ENCODE peak calls at places on chromosomes 3 and 15, in four cellular contexts. S, Z, Y and G are unnamed samples.

GRCh38 chr3:107387555-107387954 is 10.3 kb downstream of the CCDC54 start:
- DNase-seq in Y (no peak), Z (no peak), S (no peak), G (no peak)

GRCh38 chr3:179446501-179446900 is 4.8 kb downstream of the GNB4 start:
- DNase-seq in S (no peak), Z (no peak), Y (peak), G (no peak)

GRCh38 chr3:66582721-66583141 is 81.9 kb upstream of the LRIG1 start:
- DNase-seq in Y (no peak), S (no peak), Z (peak), G (no peak)

GRCh38 chr3:52247455-52248164 is 2.1 kb downstream of the PPM1M start:
- DNase-seq in Y (no peak), S (no peak), Z (no peak), G (no peak)

GRCh38 chr3:54951405-54951804 is 23.5 kb upstream of the LRTM1 start:
- DNase-seq in S (peak), Z (peak), Y (peak), G (peak)

GRCh38 chr15:31554261-31554660 is 227.6 kb downstream of the KLF13 start:
- DNase-seq in Z (peak), S (no peak), Y (peak), G (no peak)

GRCh38 chr3:25826510-25826909 is 36.6 kb downstream of the OXSM start:
- DNase-seq in Z (no peak), Y (no peak), S (no peak), G (no peak)

GRCh38 chr3:174016186-174016585 is 618.6 kb downstream of the NLGN1 start:
- DNase-seq in S (no peak), Y (peak), Z (no peak), G (no peak)

GRCh38 chr3:79139395-79140060 is 628.3 kb downstream of the ROBO1 start:
- DNase-seq in S (no peak), Y (peak), Z (no peak), G (no peak)

GRCh38 chr3:32405711-32406323 is 14.2 kb downstream of the CMTM7 start:
- DNase-seq in Z (no peak), S (no peak), Y (peak), G (no peak)

GRCh38 chr3:197212290-197212689 is 86.1 kb downstream of the DLG1 start:
- DNase-seq in Z (no peak), S (no peak), Y (no peak), G (no peak)

GRCh38 chr15:80838666-80839065 is 59.5 kb downstream of the CEMIP start:
- DNase-seq in Y (no peak), S (no peak), Z (no peak), G (no peak)

GRCh38 chr3:44031387-44032380 is 210.0 kb upstream of the TOPAZ1 start:
- DNase-seq in Z (no peak), Y (no peak), S (no peak), G (no peak)

GRCh38 chr15:78302579-78302978 is 3.2 kb upstream of the SKIC8 start:
- DNase-seq in S (no peak), Z (no peak), Y (peak), G (no peak)

GRCh38 chr3:184565421-184566211 is 4.0 kb downstream of the EPHB3 start:
- DNase-seq in S (no peak), Z (peak), Y (peak), G (no peak)

GRCh38 chr3:146382386-146382785 is 87.0 kb downstream of the PLSCR2 start:
- DNase-seq in Y (peak), Z (no peak), S (no peak), G (no peak)

GRCh38 chr3:69304396-69304795 is 81.5 kb downstream of the FRMD4B start:
- DNase-seq in Y (no peak), Z (no peak), S (no peak), G (no peak)

GRCh38 chr3:197298858-197299854 is 744 bp upstream of the DLG1 start:
- DNase-seq in S (peak), Z (peak), Y (no peak), G (no peak)

GRCh38 chr3:71721721-71722157 is 3.5 kb downstream of the EIF4E3 start:
- DNase-seq in Z (no peak), Y (no peak), S (no peak), G (no peak)

GRCh38 chr15:62874933-62875625 is 167.5 kb upstream of the TPM1 start:
- DNase-seq in S (no peak), Y (peak), Z (no peak), G (no peak)

GRCh38 chr15:31457161-31457560 is 130.5 kb downstream of the KLF13 start:
- DNase-seq in Z (peak), Y (no peak), S (no peak), G (peak)

GRCh38 chr3:156160653-156161052 is 40.3 kb downstream of the KCNAB1 start:
- DNase-seq in Y (no peak), Z (no peak), S (no peak), G (no peak)

GRCh38 chr3:13091898-13092620 is 18.8 kb upstream of the IQSEC1 start:
- DNase-seq in S (peak), Z (peak), Y (peak), G (peak)

GRCh38 chr3:78048698-78049097 is 1008.8 kb downstream of the ROBO2 start:
- DNase-seq in Y (no peak), Z (no peak), S (no peak), G (no peak)

GRCh38 chr3:192336286-192336685 is 391.1 kb downstream of the FGF12 start:
- DNase-seq in S (no peak), Y (no peak), Z (no peak), G (no peak)

GRCh38 chr15:42457445-42458442 is 33.2 kb downstream of the ZNF106 start:
- DNase-seq in Y (peak), S (no peak), Z (peak), G (peak)

GRCh38 chr3:63954182-63954581 is 42.0 kb upstream of the SCAANT1 start:
- DNase-seq in Y (no peak), Z (no peak), S (no peak), G (no peak)

GRCh38 chr3:108393128-108393900 is 97.0 kb downstream of the HHLA2 start:
- DNase-seq in Z (no peak), S (no peak), Y (no peak), G (no peak)

GRCh38 chr15:68682330-68682729 is 103.5 kb downstream of the CORO2B start:
- DNase-seq in Z (no peak), Y (no peak), S (no peak), G (peak)

GRCh38 chr15:75178938-75179772 is 22.5 kb upstream of the C15orf39 start:
- DNase-seq in S (no peak), Y (no peak), Z (no peak), G (no peak)

GRCh38 chr15:69781411-69782125 is 316.1 kb downstream of the TLE3 start:
- DNase-seq in S (no peak), Z (no peak), Y (no peak), G (no peak)

GRCh38 chr15:65869954-65870871 is 922 bp downstream of the RAB11A start:
- DNase-seq in Y (peak), S (peak), Z (peak), G (peak)

GRCh38 chr3:195004512-195005250 is 266.3 kb downstream of the XXYLT1 start:
- DNase-seq in S (no peak), Y (no peak), Z (no peak), G (peak)

GRCh38 chr3:126113238-126113555 is 29.3 kb upstream of the SLC41A3 start:
- DNase-seq in S (no peak), Z (no peak), Y (no peak), G (peak)

GRCh38 chr3:147361671-147362420 is 44.5 kb downstream of the ZIC4 start:
- DNase-seq in Z (peak), S (peak), Y (peak), G (no peak)

GRCh38 chr3:197734667-197735318 is 1.9 kb downstream of the RUBCN start:
- DNase-seq in S (no peak), Y (no peak), Z (no peak), G (no peak)

GRCh38 chr3:182843478-182843877 is 50.2 kb downstream of the ATP11B start:
- DNase-seq in S (no peak), Z (no peak), Y (no peak), G (no peak)

GRCh38 chr3:12345141-12345561 is 56.3 kb downstream of the PPARG start:
- DNase-seq in S (no peak), Z (peak), Y (peak), G (no peak)